ENCODE peak calls at places on chromosome 10, in five cellular contexts. One of them, this sample, is unnamed.

GRCh38 chr10:18164771-18165361 is 24.6 kb downstream of the CACNB2 start:
- DNase-seq in thyroid gland: no peak
- DNase-seq in A549: no peak
- DNase-seq in IMR-90: peak; percentile 97
- DNase-seq in PC-3: peak; percentile 30
- DNase-seq in this sample: no peak

GRCh38 chr10:79627075-79627474 is 16.3 kb downstream of the SFTPA1 start:
- DNase-seq in thyroid gland: no peak
- DNase-seq in A549: no peak
- DNase-seq in IMR-90: no peak
- DNase-seq in PC-3: no peak
- DNase-seq in this sample: no peak

GRCh38 chr10:98852686-98853085 is 383.0 kb downstream of the HPSE2 start:
- DNase-seq in thyroid gland: no peak
- DNase-seq in A549: no peak
- DNase-seq in IMR-90: peak; percentile 0
- DNase-seq in PC-3: no peak
- DNase-seq in this sample: no peak

GRCh38 chr10:31404640-31405039 is 85.6 kb downstream of the ZEB1 start:
- DNase-seq in thyroid gland: no peak
- DNase-seq in A549: no peak
- DNase-seq in IMR-90: peak; percentile 27
- DNase-seq in PC-3: no peak
- DNase-seq in this sample: no peak

GRCh38 chr10:69731698-69732097 is 70.0 kb upstream of the COL13A1 start:
- DNase-seq in thyroid gland: no peak
- DNase-seq in A549: no peak
- DNase-seq in IMR-90: no peak
- DNase-seq in PC-3: no peak
- DNase-seq in this sample: no peak

GRCh38 chr10:93541402-93542357 is 24.8 kb upstream of the FFAR4 start:
- DNase-seq in thyroid gland: peak; percentile 11
- DNase-seq in A549: no peak
- DNase-seq in IMR-90: peak; percentile 46
- DNase-seq in PC-3: peak; percentile 72
- DNase-seq in this sample: peak; percentile 4

GRCh38 chr10:111037868-111038267 is 39.0 kb upstream of the ADRA2A start:
- DNase-seq in thyroid gland: no peak
- DNase-seq in A549: peak; percentile 5
- DNase-seq in IMR-90: no peak
- DNase-seq in PC-3: peak; percentile 6
- DNase-seq in this sample: no peak

GRCh38 chr10:88114368-88114767 is 250.9 kb downstream of the PTEN start:
- DNase-seq in thyroid gland: peak; percentile 56
- DNase-seq in A549: peak; percentile 62
- DNase-seq in IMR-90: peak; percentile 25
- DNase-seq in PC-3: no peak
- DNase-seq in this sample: no peak

GRCh38 chr10:79048639-79049550 is 19.9 kb upstream of the ZMIZ1 start:
- DNase-seq in thyroid gland: no peak
- DNase-seq in A549: no peak
- DNase-seq in IMR-90: no peak
- DNase-seq in PC-3: no peak
- DNase-seq in this sample: no peak

GRCh38 chr10:778626-779330 is 89.3 kb upstream of the DIP2C start:
- DNase-seq in thyroid gland: no peak
- DNase-seq in A549: no peak
- DNase-seq in IMR-90: peak; percentile 28
- DNase-seq in PC-3: no peak
- DNase-seq in this sample: no peak

GRCh38 chr10:75035975-75036708 is 75.3 kb upstream of the SAMD8 start:
- DNase-seq in thyroid gland: no peak
- DNase-seq in A549: no peak
- DNase-seq in IMR-90: peak; percentile 68
- DNase-seq in PC-3: peak; percentile 74
- DNase-seq in this sample: no peak

GRCh38 chr10:59870152-59870551 is 36.2 kb downstream of the CCDC6 start:
- DNase-seq in thyroid gland: no peak
- DNase-seq in A549: no peak
- DNase-seq in IMR-90: no peak
- DNase-seq in PC-3: no peak
- DNase-seq in this sample: no peak

GRCh38 chr10:70747192-70747965 is 37.8 kb downstream of the TBATA start:
- DNase-seq in thyroid gland: no peak
- DNase-seq in A549: no peak
- DNase-seq in IMR-90: no peak
- DNase-seq in PC-3: no peak
- DNase-seq in this sample: no peak

GRCh38 chr10:33263453-33263852 is 71.0 kb downstream of the NRP1 start:
- DNase-seq in thyroid gland: no peak
- DNase-seq in A549: no peak
- DNase-seq in IMR-90: peak; percentile 39
- DNase-seq in PC-3: peak; percentile 98
- DNase-seq in this sample: no peak

GRCh38 chr10:87578799-87579401 is 74.2 kb downstream of the MINPP1 start:
- DNase-seq in thyroid gland: no peak
- DNase-seq in A549: no peak
- DNase-seq in IMR-90: peak; percentile 31
- DNase-seq in PC-3: peak; percentile 55
- DNase-seq in this sample: no peak

GRCh38 chr10:49280001-49280408 is 19.0 kb upstream of the C10orf71 start:
- DNase-seq in thyroid gland: no peak
- DNase-seq in A549: no peak
- DNase-seq in IMR-90: peak; percentile 15
- DNase-seq in PC-3: peak; percentile 47
- DNase-seq in this sample: no peak

GRCh38 chr10:132612571-132613504 is 75.3 kb downstream of the INPP5A start:
- DNase-seq in thyroid gland: no peak
- DNase-seq in A549: no peak
- DNase-seq in IMR-90: peak; percentile 32
- DNase-seq in PC-3: no peak
- DNase-seq in this sample: no peak

GRCh38 chr10:87771871-87772500 is 46.0 kb downstream of the ATAD1 start:
- DNase-seq in thyroid gland: no peak
- DNase-seq in A549: peak; percentile 21
- DNase-seq in IMR-90: peak; percentile 20
- DNase-seq in PC-3: peak; percentile 59
- DNase-seq in this sample: no peak

GRCh38 chr10:18334116-18334867 is 194.1 kb downstream of the CACNB2 start:
- DNase-seq in thyroid gland: no peak
- DNase-seq in A549: no peak
- DNase-seq in IMR-90: peak; percentile 18
- DNase-seq in PC-3: no peak
- DNase-seq in this sample: no peak

GRCh38 chr10:30284860-30285594 is 64.1 kb downstream of the MTPAP start:
- DNase-seq in thyroid gland: no peak
- DNase-seq in A549: no peak
- DNase-seq in IMR-90: no peak
- DNase-seq in PC-3: peak; percentile 35
- DNase-seq in this sample: no peak

GRCh38 chr10:51095444-51095843 is 21.2 kb downstream of the PRKG1 start:
- DNase-seq in thyroid gland: peak; percentile 53
- DNase-seq in A549: no peak
- DNase-seq in IMR-90: no peak
- DNase-seq in PC-3: no peak
- DNase-seq in this sample: no peak

GRCh38 chr10:106078796-106079576 is 1085.5 kb downstream of the SORCS1 start:
- DNase-seq in thyroid gland: no peak
- DNase-seq in A549: no peak
- DNase-seq in IMR-90: no peak
- DNase-seq in PC-3: peak; percentile 22
- DNase-seq in this sample: no peak

GRCh38 chr10:12018438-12019342 is 23.9 kb downstream of the UPF2 start:
- DNase-seq in thyroid gland: no peak
- DNase-seq in A549: no peak
- DNase-seq in IMR-90: peak; percentile 44
- DNase-seq in PC-3: no peak
- DNase-seq in this sample: no peak

GRCh38 chr10:13382759-13383753 is 35.0 kb upstream of the SEPHS1 start:
- DNase-seq in thyroid gland: peak; percentile 95
- DNase-seq in A549: no peak
- DNase-seq in IMR-90: no peak
- DNase-seq in PC-3: peak; percentile 34
- DNase-seq in this sample: no peak

GRCh38 chr10:132884691-132885271 is 57.6 kb downstream of the CFAP46 start:
- DNase-seq in thyroid gland: peak; percentile 1
- DNase-seq in A549: no peak
- DNase-seq in IMR-90: no peak
- DNase-seq in PC-3: no peak
- DNase-seq in this sample: no peak

GRCh38 chr10:66353422-66353821 is 572.4 kb upstream of the LRRTM3 start:
- DNase-seq in thyroid gland: no peak
- DNase-seq in A549: no peak
- DNase-seq in IMR-90: no peak
- DNase-seq in PC-3: no peak
- DNase-seq in this sample: no peak

DNA sequence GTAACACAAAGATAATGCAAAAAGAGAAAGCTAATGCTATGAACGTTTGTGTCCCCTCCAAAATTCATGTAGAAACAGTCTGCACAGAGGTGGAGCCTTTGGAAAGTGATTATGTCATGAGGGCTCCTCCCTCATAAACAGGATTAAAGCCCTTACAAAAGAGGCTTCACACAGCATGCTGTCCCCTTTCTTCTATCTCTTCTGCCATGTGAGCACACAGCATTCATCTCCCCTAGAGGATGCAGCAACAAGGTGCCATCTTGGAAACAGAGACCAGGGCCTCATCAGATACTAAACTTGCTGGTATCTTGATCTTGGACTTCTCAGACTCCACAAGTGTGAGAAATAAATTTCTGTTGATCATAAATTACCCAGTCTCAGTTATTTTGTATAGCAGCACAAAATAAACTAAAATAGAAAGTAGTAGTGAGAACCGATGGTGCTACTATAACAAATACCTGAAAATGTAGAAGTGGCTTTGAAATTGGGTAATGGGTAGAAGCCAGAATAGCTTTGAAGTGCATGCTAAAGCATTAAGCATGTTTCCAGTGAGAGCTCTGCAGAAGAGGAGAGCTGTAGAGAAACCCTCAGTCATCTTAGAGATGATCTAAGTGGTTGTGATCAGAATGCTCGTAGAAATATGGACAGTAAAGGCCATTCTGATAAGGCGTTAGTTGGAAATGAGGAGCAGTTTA is 108.7 kb downstream of the DNAJC1 start:
- DNase-seq in thyroid gland: no peak
- DNase-seq in A549: no peak
- DNase-seq in IMR-90: no peak
- DNase-seq in PC-3: no peak
- DNase-seq in this sample: no peak
- H3K9me3 ChIP-seq in thyroid gland: no peaks in the 10 kb centered on the region
- H3K9me3 ChIP-seq in A549: peaks cover 12% of the 10 kb centered on the region
- H3K9me3 ChIP-seq in IMR-90: peaks cover 2% of the 10 kb centered on the region
- H3K9me3 ChIP-seq in PC-3: no peaks in the 10 kb centered on the region
- H3K9me3 ChIP-seq in this sample: peaks cover 14% of the 10 kb centered on the region

GRCh38 chr10:37844644-37845043 is 12.8 kb downstream of the ZNF248 start:
- DNase-seq in thyroid gland: no peak
- DNase-seq in A549: no peak
- DNase-seq in IMR-90: no peak
- DNase-seq in PC-3: no peak
- DNase-seq in this sample: no peak

GRCh38 chr10:37839243-37839642 is 18.2 kb downstream of the ZNF248 start:
- DNase-seq in thyroid gland: no peak
- DNase-seq in A549: no peak
- DNase-seq in IMR-90: no peak
- DNase-seq in PC-3: no peak
- DNase-seq in this sample: no peak
- H3K9me3 ChIP-seq in thyroid gland: no peaks in the 10 kb centered on the region
- H3K9me3 ChIP-seq in A549: peaks cover 73% of the 10 kb centered on the region
- H3K9me3 ChIP-seq in IMR-90: no peaks in the 10 kb centered on the region
- H3K9me3 ChIP-seq in PC-3: peaks cover 70% of the 10 kb centered on the region
- H3K9me3 ChIP-seq in this sample: peaks cover 22% of the 10 kb centered on the region

GRCh38 chr10:37680243-37680683 is 177.1 kb downstream of the ZNF248 start:
- DNase-seq in thyroid gland: no peak
- DNase-seq in A549: no peak
- DNase-seq in IMR-90: no peak
- DNase-seq in PC-3: no peak
- DNase-seq in this sample: no peak

GRCh38 chr10:37682617-37683016 is 174.8 kb downstream of the ZNF248 start:
- DNase-seq in thyroid gland: no peak
- DNase-seq in A549: no peak
- DNase-seq in IMR-90: no peak
- DNase-seq in PC-3: no peak
- DNase-seq in this sample: no peak

GRCh38 chr10:37681617-37681999 is 175.8 kb downstream of the ZNF248 start:
- DNase-seq in thyroid gland: no peak
- DNase-seq in A549: no peak
- DNase-seq in IMR-90: no peak
- DNase-seq in PC-3: no peak
- DNase-seq in this sample: no peak

GRCh38 chr10:37680716-37681616 is 176.4 kb downstream of the ZNF248 start:
- DNase-seq in thyroid gland: no peak
- DNase-seq in A549: no peak
- DNase-seq in IMR-90: no peak
- DNase-seq in PC-3: no peak
- DNase-seq in this sample: no peak

DNA sequence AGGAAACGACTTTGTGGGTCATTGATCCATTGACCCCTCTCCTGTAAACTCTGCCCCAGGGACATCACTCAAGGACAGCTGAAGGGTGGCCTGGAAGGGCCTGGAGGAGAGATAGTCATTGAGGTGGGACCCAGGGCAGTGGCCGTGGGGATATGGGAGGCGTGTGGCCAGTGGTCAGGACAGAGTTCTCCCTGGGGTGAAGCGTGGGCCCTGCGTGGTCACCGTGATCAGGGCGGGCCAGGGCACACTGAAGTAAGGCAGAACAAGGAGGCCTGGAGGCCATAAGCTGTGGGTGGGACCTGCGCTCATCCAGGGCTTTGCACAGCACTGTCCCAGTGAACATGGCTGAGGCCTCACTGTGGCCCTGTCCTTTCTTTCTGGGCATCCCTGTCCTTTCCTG is 177.9 kb downstream of the ZNF248 start:
- DNase-seq in thyroid gland: no peak
- DNase-seq in A549: no peak
- DNase-seq in IMR-90: no peak
- DNase-seq in PC-3: no peak
- DNase-seq in this sample: no peak
- H3K9me3 ChIP-seq in thyroid gland: no peaks in the 10 kb centered on the region
- H3K9me3 ChIP-seq in A549: peaks cover 2% of the 10 kb centered on the region
- H3K9me3 ChIP-seq in IMR-90: peaks cover 47% of the 10 kb centered on the region
- H3K9me3 ChIP-seq in PC-3: no peaks in the 10 kb centered on the region
- H3K9me3 ChIP-seq in this sample: no peaks in the 10 kb centered on the region

GRCh38 chr10:10364916-10365315 is 652.8 kb upstream of the CELF2 start:
- DNase-seq in thyroid gland: no peak
- DNase-seq in A549: no peak
- DNase-seq in IMR-90: no peak
- DNase-seq in PC-3: no peak
- DNase-seq in this sample: no peak

GRCh38 chr10:10362780-10363179 is 654.9 kb upstream of the CELF2 start:
- DNase-seq in thyroid gland: no peak
- DNase-seq in A549: no peak
- DNase-seq in IMR-90: no peak
- DNase-seq in PC-3: no peak
- DNase-seq in this sample: no peak

GRCh38 chr10:10361486-10361885 is 656.2 kb upstream of the CELF2 start:
- DNase-seq in thyroid gland: no peak
- DNase-seq in A549: no peak
- DNase-seq in IMR-90: no peak
- DNase-seq in PC-3: no peak
- DNase-seq in this sample: no peak

GRCh38 chr10:10366836-10367235 is 650.8 kb upstream of the CELF2 start:
- DNase-seq in thyroid gland: no peak
- DNase-seq in A549: no peak
- DNase-seq in IMR-90: no peak
- DNase-seq in PC-3: no peak
- DNase-seq in this sample: no peak

GRCh38 chr10:10363217-10363616 is 654.5 kb upstream of the CELF2 start:
- DNase-seq in thyroid gland: no peak
- DNase-seq in A549: no peak
- DNase-seq in IMR-90: no peak
- DNase-seq in PC-3: no peak
- DNase-seq in this sample: no peak
- H3K9me3 ChIP-seq in thyroid gland: no peaks in the 10 kb centered on the region
- H3K9me3 ChIP-seq in A549: no peaks in the 10 kb centered on the region
- H3K9me3 ChIP-seq in IMR-90: no peaks in the 10 kb centered on the region
- H3K9me3 ChIP-seq in PC-3: no peaks in the 10 kb centered on the region
- H3K9me3 ChIP-seq in this sample: no peaks in the 10 kb centered on the region

This sample was measured in CD4-positive, alpha-beta T cell.